ENCODE peak calls at places on chromosomes 5 and 9, in eight cellular contexts. X, G, W, R, D, O, K and A are unnamed samples.

GRCh38 chr5:143148461-143149170 is 254.9 kb downstream of the NR3C1 start:
- DNase-seq in X (no peak), G (no peak), W (no peak), R (no peak), D (peak), O (no peak), K (no peak), A (no peak)

GRCh38 chr5:137254153-137254552 is 245.0 kb downstream of the SPOCK1 start:
- DNase-seq in X (no peak), G (no peak), W (no peak), R (no peak), D (peak), O (no peak), K (no peak), A (no peak)

GRCh38 chr5:150461231-150461630 is 11.7 kb upstream of the RPS14 start:
- DNase-seq in X (no peak), G (peak), W (no peak), R (peak), D (no peak), O (no peak), K (peak), A (no peak)

GRCh38 chr9:76413658-76414057 is 19.4 kb upstream of the RFK start:
- DNase-seq in X (no peak), G (no peak), W (no peak), R (no peak), D (no peak), O (no peak), K (no peak), A (no peak)

GRCh38 chr9:118028225-118028624 is 324.0 kb downstream of the TLR4 start:
- DNase-seq in X (no peak), G (no peak), W (no peak), R (no peak), D (no peak), O (peak), K (no peak), A (no peak)

GRCh38 chr5:174044855-174045254 is 651 bp upstream of the NSG2 start:
- DNase-seq in X (no peak), G (no peak), W (no peak), R (no peak), D (no peak), O (no peak), K (no peak), A (no peak)

GRCh38 chr5:32642276-32643002 is 57.1 kb downstream of the SUB1 start:
- DNase-seq in X (no peak), G (peak), W (no peak), R (no peak), D (peak), O (no peak), K (no peak), A (peak)

GRCh38 chr9:82109626-82110025 is 121.1 kb downstream of the SPATA31D1 start:
- DNase-seq in X (no peak), G (no peak), W (no peak), R (no peak), D (no peak), O (no peak), K (no peak), A (no peak)

GRCh38 chr9:138043411-138044345 is 166.1 kb downstream of the CACNA1B start:
- DNase-seq in X (no peak), G (no peak), W (no peak), R (no peak), D (no peak), O (peak), K (no peak), A (no peak)

GRCh38 chr9:109052416-109052815 is 39.1 kb upstream of the CTNNAL1 start:
- DNase-seq in X (no peak), G (peak), W (no peak), R (no peak), D (peak), O (no peak), K (no peak), A (no peak)

GRCh38 chr9:104557179-104557634 is 11.8 kb upstream of the OR13C8 start:
- DNase-seq in X (no peak), G (peak), W (no peak), R (peak), D (no peak), O (no peak), K (peak), A (no peak)

GRCh38 chr5:82050955-82051354 is 79.1 kb downstream of the ATG10 start:
- DNase-seq in X (no peak), G (no peak), W (no peak), R (no peak), D (no peak), O (no peak), K (no peak), A (no peak)

GRCh38 chr5:169531631-169532030 is 51.9 kb upstream of the SPDL1 start:
- DNase-seq in X (no peak), G (no peak), W (no peak), R (no peak), D (no peak), O (no peak), K (no peak), A (no peak)

GRCh38 chr5:169527863-169528262 is 55.7 kb upstream of the SPDL1 start:
- DNase-seq in X (no peak), G (no peak), W (no peak), R (no peak), D (peak), O (no peak), K (no peak), A (no peak)
- TF ChIP-seq EZH2phosphoT487 in X (no peak), G (no peak), W (no peak), R (no peak), D (no peak), O (no peak), K (no peak), A (no peak)

DNA sequence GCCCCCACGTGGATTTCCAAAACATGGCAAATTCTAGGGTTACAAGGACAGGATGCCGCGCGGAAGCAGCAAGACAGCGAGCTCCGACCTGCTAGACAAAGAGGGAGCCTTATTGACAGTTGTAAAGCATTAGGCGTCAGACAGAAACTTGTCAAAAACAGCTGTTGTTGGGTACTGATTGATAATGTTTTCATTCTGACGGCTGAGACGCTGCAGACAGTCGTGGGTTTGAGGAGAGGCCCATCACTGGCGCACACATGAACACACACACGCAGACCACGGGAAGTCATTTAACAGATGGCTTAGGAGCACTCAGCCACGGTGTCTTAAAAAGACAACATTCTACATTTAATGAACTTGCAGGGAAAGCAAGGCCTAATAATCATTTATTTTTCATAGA is 324.0 kb downstream of the NDUFS4 start:
- DNase-seq in X (no peak), G (no peak), W (no peak), R (peak), D (no peak), O (no peak), K (no peak), A (no peak)
- TF ChIP-seq EZH2phosphoT487 in X (no peak), G (no peak), W (no peak), R (no peak), D (no peak), O (no peak), K (no peak), A (no peak)

DNA sequence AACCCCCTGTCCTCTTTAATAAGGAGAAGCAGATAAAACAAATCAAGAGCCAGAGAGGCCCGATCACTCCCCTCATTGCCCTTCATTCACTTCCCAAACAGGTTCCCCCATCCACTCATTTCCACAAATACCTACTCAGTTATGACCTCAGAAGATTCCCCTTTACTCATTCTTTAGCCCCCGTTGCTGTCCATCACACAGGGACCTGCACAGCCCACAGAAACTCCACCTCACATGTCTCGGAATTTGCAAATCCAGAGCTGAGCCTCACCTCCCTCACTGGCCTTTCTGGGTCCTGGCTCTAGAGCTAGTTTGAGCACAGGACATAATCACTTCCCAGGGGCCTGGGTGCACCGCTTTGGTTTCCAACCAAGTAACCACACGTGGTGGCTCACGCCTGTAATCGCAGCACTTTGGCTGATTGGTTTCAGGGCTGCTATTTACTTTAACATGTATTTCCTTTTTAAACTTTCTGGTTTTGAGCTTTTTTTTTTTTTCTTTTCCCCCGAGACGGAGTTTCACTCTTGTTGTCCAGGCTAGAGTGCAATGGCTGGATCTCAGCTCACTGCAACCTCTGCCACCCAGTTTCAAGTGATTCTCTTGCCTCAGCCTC is 17.8 kb downstream of the ATP6V0E1 start:
- DNase-seq in X (no peak), G (peak), W (no peak), R (no peak), D (no peak), O (no peak), K (no peak), A (no peak)
- TF ChIP-seq EZH2phosphoT487 in X (no peak), G (no peak), W (no peak), R (no peak), D (no peak), O (no peak), K (no peak), A (no peak)

DNA sequence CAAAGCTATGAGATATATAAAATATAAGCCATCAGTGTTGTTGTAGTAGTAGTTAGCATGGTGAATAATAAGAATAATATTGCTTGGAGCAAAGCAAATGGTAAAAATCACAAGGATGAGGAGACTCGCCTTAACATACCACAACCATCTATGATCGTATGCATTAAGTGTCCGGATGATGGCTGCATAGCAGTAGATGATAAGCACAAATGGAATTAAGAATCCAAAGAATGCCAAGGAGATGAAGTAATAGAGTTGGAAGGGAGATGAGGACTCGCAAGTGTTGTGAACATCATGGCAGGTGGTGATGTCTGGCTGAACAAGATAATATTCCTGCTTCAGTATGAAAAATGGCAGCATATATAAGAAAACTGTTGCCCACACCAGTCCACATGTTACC is 5.5 kb downstream of the F2RL2 start:
- DNase-seq in X (no peak), G (no peak), W (no peak), R (no peak), D (peak), O (no peak), K (no peak), A (no peak)
- TF ChIP-seq EZH2phosphoT487 in X (no peak), G (no peak), W (no peak), R (no peak), D (no peak), O (no peak), K (no peak), A (no peak)

DNA sequence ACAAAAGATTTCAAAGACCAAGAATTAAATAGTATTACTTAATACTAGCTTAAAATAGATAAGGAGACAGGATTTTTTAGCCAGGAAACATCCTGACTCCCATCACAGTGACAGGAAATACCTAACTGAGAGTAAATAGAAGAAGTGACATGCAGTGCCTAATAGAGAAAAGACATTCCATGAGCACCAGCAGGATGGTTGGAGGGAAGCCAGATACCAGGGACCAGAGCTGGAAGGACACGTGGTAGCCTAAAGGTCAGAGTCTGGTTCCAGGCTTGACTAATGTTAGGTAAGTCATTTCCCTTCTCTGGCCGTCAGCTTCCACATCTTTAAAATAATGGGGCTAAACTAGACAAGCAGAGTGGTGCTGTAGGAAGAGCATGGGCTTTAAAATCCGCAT is 41.6 kb downstream of the CDK5RAP2 start:
- DNase-seq in X (no peak), G (no peak), W (no peak), R (no peak), D (no peak), O (peak), K (no peak), A (no peak)
- TF ChIP-seq EZH2phosphoT487 in X (no peak), G (no peak), W (no peak), R (no peak), D (no peak), O (no peak), K (no peak), A (no peak)

GRCh38 chr5:72464071-72464470 is 43.1 kb downstream of the ZNF366 start:
- DNase-seq in X (no peak), G (no peak), W (no peak), R (no peak), D (no peak), O (no peak), K (no peak), A (no peak)
- TF ChIP-seq EZH2phosphoT487 in X (no peak), G (no peak), W (no peak), R (no peak), D (no peak), O (no peak), K (no peak), A (no peak)

GRCh38 chr9:101498323-101498722 is 35.3 kb upstream of the RNF20 start:
- DNase-seq in X (no peak), G (no peak), W (no peak), R (no peak), D (peak), O (no peak), K (no peak), A (no peak)
- TF ChIP-seq EZH2phosphoT487 in X (no peak), G (no peak), W (no peak), R (no peak), D (no peak), O (no peak), K (no peak), A (no peak)

GRCh38 chr9:37100750-37101149 is 19.6 kb upstream of the ZCCHC7 start:
- DNase-seq in X (no peak), G (no peak), W (no peak), R (no peak), D (no peak), O (no peak), K (peak), A (no peak)

GRCh38 chr9:37105169-37105750 is 15.1 kb upstream of the ZCCHC7 start:
- DNase-seq in X (no peak), G (no peak), W (no peak), R (no peak), D (peak), O (no peak), K (no peak), A (no peak)

GRCh38 chr9:37107701-37108100 is 12.7 kb upstream of the ZCCHC7 start:
- DNase-seq in X (no peak), G (no peak), W (no peak), R (no peak), D (no peak), O (no peak), K (no peak), A (no peak)

GRCh38 chr9:37102476-37102875 is 17.9 kb upstream of the ZCCHC7 start:
- DNase-seq in X (no peak), G (no peak), W (no peak), R (no peak), D (no peak), O (no peak), K (no peak), A (peak)

DNA sequence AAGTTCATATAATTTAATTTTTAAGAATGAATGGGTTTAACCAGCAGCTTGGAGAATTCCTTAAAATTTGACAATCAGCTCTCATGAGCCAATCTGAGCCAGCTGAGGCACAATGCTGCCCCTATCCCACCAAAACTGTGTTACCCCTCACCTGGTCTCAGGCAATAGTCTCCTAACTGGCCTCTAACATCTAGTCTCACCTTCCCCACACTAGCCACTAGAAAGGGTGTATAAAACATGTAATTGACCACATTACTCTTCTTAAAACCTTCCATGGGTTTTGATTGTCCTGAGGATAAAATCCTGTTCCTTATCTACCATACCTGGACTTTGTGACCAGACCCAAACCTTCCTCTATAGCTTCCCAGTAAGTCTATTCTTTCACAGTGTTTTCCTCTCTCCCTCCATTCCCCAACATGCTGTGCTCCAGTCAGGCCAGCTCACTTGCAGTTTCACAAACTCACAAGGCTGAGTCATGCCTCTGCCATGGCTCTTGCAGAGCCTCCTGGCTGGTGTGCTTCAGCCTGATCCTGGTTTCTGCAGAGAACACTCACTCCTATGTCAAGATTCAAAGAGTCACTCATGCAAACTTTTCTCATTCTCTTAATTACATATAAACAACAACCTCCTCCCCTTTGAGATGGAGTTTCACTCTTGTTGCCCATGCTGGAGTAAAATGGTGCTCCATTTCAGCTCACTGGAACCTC is 16.0 kb upstream of the ZCCHC7 start:
- DNase-seq in X (no peak), G (peak), W (no peak), R (no peak), D (peak), O (no peak), K (no peak), A (peak)
- TF ChIP-seq EZH2phosphoT487 in X (no peak), G (no peak), W (no peak), R (no peak), D (no peak), O (no peak), K (no peak), A (no peak)

DNA sequence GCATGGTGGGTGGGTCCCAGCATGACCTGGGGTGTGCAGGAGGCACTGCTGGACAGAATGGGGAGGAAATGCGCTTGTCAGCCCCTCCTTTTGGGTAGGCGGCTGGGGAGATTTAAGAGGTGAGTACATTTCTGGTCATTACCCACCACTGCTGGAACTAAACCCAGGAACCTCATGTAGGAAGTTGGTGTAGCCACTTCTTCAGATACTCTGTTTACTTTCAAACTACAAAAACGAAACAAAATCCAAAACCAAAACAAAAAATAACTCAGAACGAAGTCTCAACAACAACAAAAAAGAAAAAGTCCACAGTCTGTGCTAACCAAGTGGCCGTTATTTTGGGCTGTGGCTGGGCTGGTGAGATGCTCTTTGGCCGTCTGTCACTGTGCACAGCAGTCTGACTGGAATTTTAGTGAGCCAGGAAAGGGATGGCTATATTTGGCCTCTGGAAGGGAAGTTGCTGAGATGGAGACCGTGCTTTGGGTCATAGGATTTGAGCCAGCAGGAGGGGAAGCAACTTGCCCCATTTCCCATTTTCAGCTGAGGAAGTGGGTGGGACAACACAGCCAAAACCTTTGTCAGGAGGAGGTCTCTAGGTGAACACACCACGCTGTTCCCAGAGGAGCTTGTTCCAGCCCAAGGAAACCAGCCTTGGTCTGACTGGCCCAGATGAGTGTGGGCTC is 334.0 kb downstream of the ZSWIM6 start:
- DNase-seq in X (no peak), G (no peak), W (no peak), R (no peak), D (no peak), O (no peak), K (no peak), A (no peak)
- TF ChIP-seq EZH2phosphoT487 in X (no peak), G (no peak), W (no peak), R (no peak), D (no peak), O (no peak), K (no peak), A (no peak)